ENCODE peak calls at places on chromosomes 12 and 14, in ten cellular contexts. N, B, U, R, Y, O, P, F, K and C are unnamed samples.

GRCh38 chr12:111248221-111248620 is 120.7 kb downstream of the PHETA1 start:
- DNase-seq in F (no peak), P (no peak), K (no peak), B (peak; percentile 79), O (no peak), R (no peak), Y (no peak), N (no peak), U (no peak), C (no peak)

GRCh38 chr12:106945261-106945851 is 10.4 kb upstream of the TMEM263 start:
- DNase-seq in B (no peak), N (no peak), K (no peak), F (no peak), O (no peak), P (no peak), U (no peak), Y (no peak), R (no peak), C (no peak)

GRCh38 chr12:29545102-29545467 is 47.6 kb upstream of the OVCH1 start:
- DNase-seq in B (no peak), F (no peak), U (no peak), P (no peak), O (no peak), K (no peak), Y (no peak), R (no peak), N (no peak), C (no peak)

GRCh38 chr14:78798757-78799156 is 628.6 kb downstream of the NRXN3 start:
- DNase-seq in R (no peak), F (no peak), K (no peak), O (no peak), Y (no peak), P (no peak), N (no peak), B (no peak), U (no peak), C (no peak)

GRCh38 chr12:68119724-68120211 is 39.8 kb downstream of the IFNG start:
- DNase-seq in P (no peak), U (no peak), K (no peak), F (no peak), O (no peak), Y (no peak), B (peak; percentile 59), R (no peak), N (no peak), C (no peak)

GRCh38 chr14:105117710-105118385 is 50.7 kb downstream of the JAG2 start:
- DNase-seq in F (no peak), Y (peak; percentile 45), B (no peak), U (no peak), K (no peak), P (no peak), R (no peak), O (no peak), N (no peak), C (no peak)

GRCh38 chr12:39824505-39825198 is 205.0 kb upstream of the ABCD2 start:
- DNase-seq in U (no peak), Y (no peak), B (peak; percentile 30), P (no peak), K (no peak), F (no peak), O (peak; percentile 14), R (no peak), N (no peak), C (no peak)

GRCh38 chr14:100881211-100882025 is 22.1 kb downstream of the RTL1 start:
- DNase-seq in N (peak; percentile 18), R (no peak), Y (no peak), U (no peak), P (no peak), B (no peak), O (no peak), F (no peak), K (no peak), C (no peak)

GRCh38 chr12:9668141-9669018 is 1.1 kb upstream of the CLEC2D start:
- DNase-seq in Y (no peak), F (no peak), K (no peak), P (no peak), B (no peak), U (no peak), O (peak; percentile 78), R (no peak), N (no peak), C (no peak)

GRCh38 chr12:84924956-84925355 is 12.4 kb upstream of the SLC6A15 start:
- DNase-seq in P (peak; percentile 25), K (no peak), F (no peak), O (peak; percentile 74), Y (no peak), R (no peak), U (no peak), B (peak; percentile 76), N (no peak), C (no peak)

GRCh38 chr14:68658029-68658509 is 134.8 kb downstream of the ZFP36L1 start:
- DNase-seq in Y (no peak), K (no peak), B (no peak), R (no peak), O (no peak), N (no peak), U (no peak), P (no peak), F (no peak), C (no peak)

GRCh38 chr12:66942741-66943465 is 264.0 kb upstream of the GRIP1 start:
- DNase-seq in N (no peak), P (no peak), B (no peak), R (no peak), K (no peak), F (no peak), Y (no peak), U (no peak), O (no peak), C (no peak)

DNA sequence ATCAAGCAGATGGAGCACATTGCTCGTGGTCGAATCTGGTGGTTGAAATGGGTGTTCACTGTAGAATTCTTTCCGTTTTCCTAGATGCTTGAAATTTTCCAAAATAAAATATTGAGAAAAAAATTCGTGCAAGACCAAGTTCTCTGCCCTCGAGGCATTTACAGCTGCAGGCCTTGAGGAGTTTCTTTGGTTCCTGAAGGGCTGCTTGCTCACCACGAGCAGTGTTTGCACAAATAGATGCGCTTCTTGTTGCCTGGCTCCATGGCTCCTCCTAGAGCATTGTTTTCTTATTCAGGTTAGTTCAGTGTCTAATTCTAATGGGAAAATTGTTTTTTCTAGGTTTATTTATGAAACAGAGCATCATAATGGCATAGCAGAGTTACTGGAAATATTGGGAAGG is 74.5 kb upstream of the DYNC1H1 start:
- DNase-seq in N (no peak), K (no peak), P (peak; percentile 27), R (no peak), F (no peak), Y (no peak), U (no peak), B (no peak), O (peak; percentile 33), C (no peak)
- TF ChIP-seq CTCF in N (no peak), K (no peak), P (no peak), R (no peak), F (peak; percentile 14), Y (no peak), U (no peak), B (peak; percentile 13), O (no peak), C (no peak)

DNA sequence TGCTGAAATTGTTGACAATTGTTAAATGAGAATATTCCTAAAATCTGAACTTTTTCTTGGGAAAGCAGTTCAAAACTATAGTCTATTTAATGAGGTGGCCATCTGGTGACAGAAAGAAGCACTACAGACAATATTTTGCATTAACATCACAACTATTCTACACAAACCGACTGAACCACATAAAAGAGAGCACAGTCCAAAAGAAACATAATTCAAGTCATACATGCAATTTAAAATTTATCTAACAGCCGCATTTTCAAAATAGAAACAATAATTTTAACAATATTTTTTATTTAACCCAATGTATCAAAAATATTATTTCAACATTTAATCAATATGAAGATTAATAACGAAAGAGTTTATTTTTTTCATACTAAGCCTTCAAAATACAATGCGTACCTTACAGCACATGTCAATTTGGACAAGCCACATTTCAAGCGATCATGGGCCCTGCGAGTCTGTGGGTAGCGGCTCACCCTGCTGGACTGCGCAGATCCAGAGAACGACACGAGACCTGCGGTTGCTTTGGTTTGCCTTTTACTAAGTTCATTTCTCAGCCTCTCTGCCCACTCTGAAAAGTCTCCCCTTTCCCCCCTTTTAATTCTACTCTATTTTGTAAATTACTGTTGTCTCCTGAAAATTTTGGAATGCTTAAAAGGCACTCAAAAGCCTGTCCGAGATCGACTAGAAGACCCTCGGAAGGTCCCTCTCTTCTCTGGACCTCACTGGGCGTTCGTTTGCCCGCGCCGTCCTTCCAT is 941 bp upstream of the LRRC9 start:
- DNase-seq in Y (no peak), P (peak; percentile 35), F (peak; percentile 3), U (no peak), O (peak; percentile 53), N (no peak), K (no peak), R (no peak), B (peak; percentile 27), C (no peak)
- TF ChIP-seq CTCF in Y (no peak), P (peak; percentile 48), F (peak; percentile 35), U (peak; percentile 64), O (peak; percentile 59), N (no peak), K (no peak), R (peak; percentile 70), B (peak; percentile 48), C (no peak)

DNA sequence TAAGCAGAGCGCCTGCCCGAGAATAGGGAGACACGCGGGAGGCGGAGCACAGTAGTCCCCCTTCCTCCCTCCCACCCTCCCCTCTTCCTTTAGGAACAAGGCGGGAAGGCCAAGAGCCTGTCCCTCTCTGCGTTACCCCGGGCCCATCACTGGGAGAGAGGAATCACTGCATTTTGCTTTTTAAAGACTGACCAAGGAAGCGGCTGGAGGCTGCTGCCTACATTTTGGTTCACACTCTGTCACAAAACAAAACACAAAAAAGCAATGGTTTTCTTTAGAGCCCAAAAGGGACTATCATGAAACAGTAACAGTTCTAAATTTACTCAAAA is 19.8 kb downstream of the STX2 start:
- DNase-seq in K (no peak), B (no peak), O (no peak), Y (no peak), F (no peak), R (no peak), N (no peak), P (no peak), U (no peak), C (no peak)
- TF ChIP-seq CTCF in K (peak; percentile 7), B (no peak), O (no peak), Y (no peak), F (no peak), R (peak; percentile 33), N (no peak), P (peak; percentile 5), U (no peak), C (no peak)

DNA sequence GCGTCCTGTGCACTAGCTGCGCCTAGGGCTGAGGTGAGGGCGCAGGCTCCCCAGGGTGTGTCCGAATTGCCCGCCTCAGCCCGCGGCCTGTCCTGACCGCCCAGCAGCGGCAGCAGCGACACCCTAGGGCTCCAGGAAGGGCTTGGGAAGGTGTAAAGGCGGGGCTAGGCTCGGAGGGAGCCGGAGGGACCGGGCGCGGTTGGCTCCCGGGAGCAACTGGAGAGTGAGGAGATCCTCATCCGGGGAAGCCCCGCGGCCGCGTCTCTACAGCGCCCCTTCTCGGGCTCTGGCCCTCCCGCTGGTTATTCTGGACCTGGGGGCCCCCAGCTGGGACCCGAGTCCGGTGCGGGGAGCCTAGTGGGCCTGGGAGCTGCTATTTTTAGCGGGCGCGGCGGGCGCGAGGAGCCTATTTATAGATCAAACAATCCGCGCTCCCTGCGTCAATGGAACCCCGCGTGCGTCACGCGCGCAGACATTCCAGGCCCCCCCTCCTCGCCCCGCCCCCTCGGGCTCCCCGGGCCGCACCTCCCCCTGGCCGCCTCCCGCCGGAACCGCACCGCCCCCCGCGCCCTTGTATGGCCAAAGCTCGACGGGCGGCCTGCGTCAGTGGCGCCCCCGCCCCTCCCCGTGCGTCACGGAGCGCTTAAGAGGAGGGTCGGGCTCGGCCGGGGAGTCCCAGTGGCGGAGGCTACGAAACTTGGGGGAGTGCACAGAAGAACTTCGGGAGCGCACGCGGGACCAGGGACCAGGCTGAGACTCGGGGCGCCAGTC is at the start of gene NR4A1:
- DNase-seq in R (peak; percentile 90), F (peak; percentile 92), B (peak; percentile 89), O (peak; percentile 95), K (peak; percentile 97), P (peak; percentile 98), N (peak; percentile 100), Y (peak; percentile 99), U (peak; percentile 95), C (peak; percentile 98)
- TF ChIP-seq CTCF in R (no peak), F (no peak), B (peak; percentile 1), O (peak; percentile 15), K (no peak), P (peak; percentile 34), N (peak; percentile 46), Y (no peak), U (no peak), C (no peak)